ENCODE peak calls at places on chromosomes 16 and 17, in five cellular contexts. One of them, this sample, is unnamed.
A peak's percentile ranks its signal among the peaks of the same experiment; 100 is the strongest.

GRCh38 chr17:78313735-78314648 is 45.9 kb downstream of the SOCS3 start:
- DNase-seq in breast epithelium: peak; percentile 79
- DNase-seq in sigmoid colon: peak; percentile 85
- DNase-seq in HCT116: peak; percentile 92
- DNase-seq in Panc1: no peak
- DNase-seq in this sample: no peak

GRCh38 chr17:77873518-77874302 is 84.8 kb upstream of the TNRC6C start:
- DNase-seq in HCT116: no peak
- DNase-seq in sigmoid colon: no peak
- DNase-seq in Panc1: no peak
- DNase-seq in breast epithelium: no peak
- DNase-seq in this sample: no peak

GRCh38 chr17:83124871-83125514 is 45.6 kb downstream of the METRNL start:
- DNase-seq in breast epithelium: peak; percentile 3
- DNase-seq in Panc1: no peak
- DNase-seq in sigmoid colon: peak; percentile 59
- DNase-seq in HCT116: no peak
- DNase-seq in this sample: no peak

GRCh38 chr17:42928714-42929496 is 28.3 kb downstream of the G6PC1 start:
- DNase-seq in HCT116: peak; percentile 60
- DNase-seq in sigmoid colon: peak; percentile 69
- DNase-seq in breast epithelium: no peak
- DNase-seq in Panc1: no peak
- DNase-seq in this sample: peak; percentile 93

GRCh38 chr17:67994827-67995567 is 1.3 kb downstream of the C17orf58 start:
- DNase-seq in breast epithelium: no peak
- DNase-seq in Panc1: no peak
- DNase-seq in sigmoid colon: no peak
- DNase-seq in HCT116: no peak
- DNase-seq in this sample: no peak

GRCh38 chr17:70314096-70314495 is 144.8 kb downstream of the KCNJ2 start:
- DNase-seq in breast epithelium: no peak
- DNase-seq in sigmoid colon: no peak
- DNase-seq in HCT116: no peak
- DNase-seq in Panc1: no peak
- DNase-seq in this sample: no peak

GRCh38 chr17:74152591-74153455 is 50.7 kb upstream of the RPL38 start:
- DNase-seq in HCT116: no peak
- DNase-seq in breast epithelium: no peak
- DNase-seq in sigmoid colon: no peak
- DNase-seq in Panc1: no peak
- DNase-seq in this sample: peak; percentile 86

GRCh38 chr16:22003195-22003594 is 2.3 kb upstream of the PDZD9 start:
- DNase-seq in HCT116: no peak
- DNase-seq in sigmoid colon: no peak
- DNase-seq in breast epithelium: no peak
- DNase-seq in Panc1: no peak
- DNase-seq in this sample: no peak

GRCh38 chr17:48506246-48506645 is 24.6 kb downstream of the HOXB1 start:
- DNase-seq in breast epithelium: no peak
- DNase-seq in HCT116: no peak
- DNase-seq in Panc1: no peak
- DNase-seq in sigmoid colon: no peak
- DNase-seq in this sample: no peak

GRCh38 chr17:73646409-73647305 is 2.4 kb upstream of the SDK2 start:
- DNase-seq in sigmoid colon: no peak
- DNase-seq in Panc1: no peak
- DNase-seq in breast epithelium: no peak
- DNase-seq in HCT116: no peak
- DNase-seq in this sample: no peak

GRCh38 chr17:78305801-78306200 is 54.1 kb downstream of the SOCS3 start:
- DNase-seq in HCT116: no peak
- DNase-seq in breast epithelium: no peak
- DNase-seq in Panc1: no peak
- DNase-seq in sigmoid colon: no peak
- DNase-seq in this sample: no peak

GRCh38 chr17:14204084-14204483 is 32.6 kb downstream of the CDRT15 start:
- DNase-seq in Panc1: no peak
- DNase-seq in breast epithelium: no peak
- DNase-seq in HCT116: no peak
- DNase-seq in sigmoid colon: no peak
- DNase-seq in this sample: no peak

GRCh38 chr17:17361543-17362511 is 58.7 kb downstream of the NT5M start:
- DNase-seq in HCT116: no peak
- DNase-seq in Panc1: no peak
- DNase-seq in breast epithelium: peak; percentile 43
- DNase-seq in sigmoid colon: peak; percentile 59
- DNase-seq in this sample: no peak

GRCh38 chr17:4591529-4591928 is 7.2 kb downstream of the SMTNL2 start:
- DNase-seq in breast epithelium: no peak
- DNase-seq in Panc1: no peak
- DNase-seq in sigmoid colon: no peak
- DNase-seq in HCT116: no peak
- DNase-seq in this sample: no peak

GRCh38 chr17:30112794-30113193 is 3.8 kb upstream of the NSRP1 start:
- DNase-seq in HCT116: no peak
- DNase-seq in breast epithelium: no peak
- DNase-seq in sigmoid colon: no peak
- DNase-seq in Panc1: no peak
- DNase-seq in this sample: no peak

GRCh38 chr17:21001813-21002221 is 41.0 kb downstream of the USP22 start:
- DNase-seq in Panc1: no peak
- DNase-seq in breast epithelium: no peak
- DNase-seq in sigmoid colon: no peak
- DNase-seq in HCT116: no peak
- DNase-seq in this sample: no peak

GRCh38 chr17:50210249-50211225 is 9.1 kb upstream of the COL1A1 start:
- DNase-seq in sigmoid colon: peak; percentile 94
- DNase-seq in Panc1: no peak
- DNase-seq in HCT116: no peak
- DNase-seq in breast epithelium: no peak
- DNase-seq in this sample: no peak

GRCh38 chr17:77322284-77322533 is 181.4 kb downstream of the SEC14L1 start:
- DNase-seq in sigmoid colon: no peak
- DNase-seq in breast epithelium: no peak
- DNase-seq in HCT116: no peak
- DNase-seq in Panc1: no peak
- DNase-seq in this sample: no peak

GRCh38 chr17:82882715-82883446 is 43.1 kb upstream of the ZNF750 start:
- DNase-seq in breast epithelium: no peak
- DNase-seq in sigmoid colon: no peak
- DNase-seq in Panc1: no peak
- DNase-seq in HCT116: no peak
- DNase-seq in this sample: no peak

GRCh38 chr17:40555296-40556190 is 9.7 kb downstream of the CCR7 start:
- DNase-seq in HCT116: no peak
- DNase-seq in sigmoid colon: no peak
- DNase-seq in breast epithelium: no peak
- DNase-seq in Panc1: no peak
- DNase-seq in this sample: peak; percentile 79
- TF ChIP-seq POLR2AphosphoS5 in HCT116: no peak
- TF ChIP-seq POLR2AphosphoS5 in sigmoid colon: no peak
- TF ChIP-seq POLR2AphosphoS5 in breast epithelium: no peak
- TF ChIP-seq POLR2AphosphoS5 in Panc1: no peak
- TF ChIP-seq POLR2AphosphoS5 in this sample: no peak

DNA sequence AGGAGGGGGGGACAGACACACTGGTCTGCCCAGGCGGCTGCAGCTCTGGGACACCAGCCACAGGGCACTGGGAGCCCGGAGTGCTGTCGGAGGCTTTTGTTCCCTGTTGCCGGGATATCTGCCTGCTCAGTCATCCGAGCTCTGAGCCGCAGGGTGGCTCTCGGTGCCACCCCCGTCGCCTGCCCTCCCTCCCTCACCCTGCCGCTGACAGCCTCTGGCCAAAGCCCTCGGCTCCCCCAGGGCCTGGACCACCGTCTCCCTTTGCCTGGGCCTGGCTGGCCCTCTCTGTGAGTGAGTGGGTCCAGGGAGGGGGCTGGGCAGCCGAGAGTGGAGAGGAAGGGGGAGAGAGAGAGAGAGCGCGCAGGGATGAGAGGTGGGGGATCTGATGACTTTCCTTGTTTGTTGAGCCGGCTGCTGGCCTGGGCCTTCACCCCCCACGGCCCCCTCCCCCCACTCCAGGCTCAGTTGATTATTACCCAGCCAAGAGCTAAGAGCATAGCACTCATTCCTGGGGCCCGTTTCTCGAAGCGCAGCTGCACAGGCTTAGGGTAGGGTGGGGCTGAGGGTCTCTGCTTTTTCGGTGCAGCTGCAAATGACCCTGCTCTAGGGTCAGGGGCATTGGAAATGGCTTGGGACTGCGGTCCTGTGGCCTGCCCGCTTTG is 2.7 kb downstream of the FOXJ1 start:
- DNase-seq in breast epithelium: no peak
- DNase-seq in HCT116: no peak
- DNase-seq in sigmoid colon: no peak
- DNase-seq in Panc1: no peak
- DNase-seq in this sample: no peak
- H3K27ac ChIP-seq in breast epithelium: no peak overlapping the region
- H3K27ac ChIP-seq in HCT116: no peak overlapping the region
- H3K27ac ChIP-seq in sigmoid colon: no peak overlapping the region
- H3K27ac ChIP-seq in Panc1: no peak overlapping the region
- H3K27ac ChIP-seq in this sample: no peak overlapping the region

GRCh38 chr17:36921131-36921851 is 16.0 kb upstream of the LHX1 start:
- DNase-seq in HCT116: peak; percentile 98
- DNase-seq in breast epithelium: no peak
- DNase-seq in Panc1: peak; percentile 58
- DNase-seq in sigmoid colon: no peak
- DNase-seq in this sample: no peak

GRCh38 chr17:36922175-36922574 is 15.1 kb upstream of the LHX1 start:
- DNase-seq in HCT116: no peak
- DNase-seq in breast epithelium: no peak
- DNase-seq in Panc1: no peak
- DNase-seq in sigmoid colon: no peak
- DNase-seq in this sample: no peak

GRCh38 chr17:36919407-36919968 is 17.8 kb upstream of the LHX1 start:
- DNase-seq in Panc1: no peak
- DNase-seq in HCT116: no peak
- DNase-seq in breast epithelium: no peak
- DNase-seq in sigmoid colon: no peak
- DNase-seq in this sample: no peak

GRCh38 chr17:36920032-36921000 is 17.0 kb upstream of the LHX1 start:
- DNase-seq in breast epithelium: no peak
- DNase-seq in Panc1: no peak
- DNase-seq in HCT116: peak; percentile 43
- DNase-seq in sigmoid colon: no peak
- DNase-seq in this sample: no peak

DNA sequence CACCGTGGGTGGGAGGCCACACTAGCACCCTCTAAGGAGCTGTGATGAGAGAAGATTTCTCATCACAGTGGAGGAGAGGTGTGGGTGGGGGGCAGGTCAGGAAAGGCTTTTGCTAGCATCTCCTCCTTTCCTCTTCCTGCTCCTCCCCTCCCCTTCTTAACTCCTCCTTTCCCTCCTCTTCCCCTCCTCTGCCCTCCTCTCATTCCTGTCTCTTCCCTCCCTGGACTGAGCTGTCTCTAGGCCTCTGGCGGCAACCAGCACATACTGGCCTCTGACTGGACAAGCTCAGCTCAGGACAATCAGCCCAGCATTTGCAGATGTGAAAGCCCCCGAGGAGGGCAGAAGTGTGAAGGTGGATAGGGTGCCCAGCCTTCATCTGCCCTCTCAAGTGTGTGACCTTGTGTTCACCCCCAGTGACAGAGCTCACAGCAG is 19.0 kb upstream of the LHX1 start:
- DNase-seq in HCT116: peak; percentile 10
- DNase-seq in sigmoid colon: no peak
- DNase-seq in Panc1: no peak
- DNase-seq in breast epithelium: no peak
- DNase-seq in this sample: no peak
- TF ChIP-seq POLR2AphosphoS5 in HCT116: peak; percentile 70
- TF ChIP-seq POLR2AphosphoS5 in sigmoid colon: no peak
- TF ChIP-seq POLR2AphosphoS5 in Panc1: no peak
- TF ChIP-seq POLR2AphosphoS5 in breast epithelium: no peak
- TF ChIP-seq POLR2AphosphoS5 in this sample: no peak

GRCh38 chr17:64231567-64232141 is 31.4 kb downstream of the TEX2 start:
- DNase-seq in sigmoid colon: no peak
- DNase-seq in Panc1: no peak
- DNase-seq in breast epithelium: no peak
- DNase-seq in HCT116: no peak
- DNase-seq in this sample: no peak

GRCh38 chr17:64230551-64231408 is 32.3 kb downstream of the TEX2 start:
- DNase-seq in breast epithelium: no peak
- DNase-seq in HCT116: no peak
- DNase-seq in Panc1: no peak
- DNase-seq in sigmoid colon: no peak
- DNase-seq in this sample: no peak

GRCh38 chr17:64232466-64233262 is 30.4 kb downstream of the TEX2 start:
- DNase-seq in Panc1: no peak
- DNase-seq in breast epithelium: no peak
- DNase-seq in HCT116: no peak
- DNase-seq in sigmoid colon: no peak
- DNase-seq in this sample: no peak

GRCh38 chr17:64226132-64226531 is 36.9 kb downstream of the TEX2 start:
- DNase-seq in Panc1: no peak
- DNase-seq in breast epithelium: no peak
- DNase-seq in HCT116: no peak
- DNase-seq in sigmoid colon: no peak
- DNase-seq in this sample: no peak

GRCh38 chr17:64229815-64230550 is 33.1 kb downstream of the TEX2 start:
- DNase-seq in sigmoid colon: no peak
- DNase-seq in breast epithelium: no peak
- DNase-seq in Panc1: no peak
- DNase-seq in HCT116: no peak
- DNase-seq in this sample: no peak
- H3K27ac ChIP-seq in sigmoid colon: peak overlapping the region; percentile 48
- H3K27ac ChIP-seq in breast epithelium: peak overlapping the region; percentile 84
- H3K27ac ChIP-seq in Panc1: no peak overlapping the region
- H3K27ac ChIP-seq in HCT116: no peak overlapping the region
- H3K27ac ChIP-seq in this sample: peak overlapping the region; percentile 66